ENCODE peak calls at places on chromosomes 5 and 9, in eight cellular contexts. W, X, Q, L, O, N, M and F are unnamed samples.

GRCh38 chr5:36887532-36887931 is 11.0 kb downstream of the NIPBL start:
- DNase-seq in O (no peak), M (no peak), Q (no peak), W (no peak), L (no peak), X (no peak), N (no peak), F (no peak)

GRCh38 chr5:81907012-81907411 is 64.8 kb upstream of the ATG10 start:
- DNase-seq in N (no peak), X (no peak), L (no peak), W (no peak), O (no peak), M (no peak), Q (no peak), F (no peak)

GRCh38 chr5:148268556-148268955 is at the start of gene SPINK13:
- DNase-seq in O (no peak), X (no peak), Q (no peak), M (no peak), N (no peak), W (no peak), L (no peak), F (peak; percentile 74)

GRCh38 chr9:121844090-121844489 is 192.7 kb downstream of the DAB2IP start:
- DNase-seq in L (no peak), M (no peak), X (no peak), N (peak; percentile 3), O (no peak), W (no peak), Q (no peak), F (no peak)

GRCh38 chr9:95670122-95670521 is 153.4 kb upstream of the PTCH1 start:
- DNase-seq in X (no peak), Q (no peak), W (no peak), M (no peak), L (no peak), N (no peak), O (no peak), F (no peak)

GRCh38 chr5:150219861-150220260 is 30.0 kb downstream of the SLC6A7 start:
- DNase-seq in W (no peak), X (no peak), O (no peak), L (no peak), M (no peak), N (no peak), Q (no peak), F (no peak)

GRCh38 chr5:94771742-94772141 is 153.3 kb downstream of the SLF1 start:
- DNase-seq in L (no peak), W (no peak), Q (no peak), O (no peak), X (no peak), M (no peak), N (no peak), F (no peak)

GRCh38 chr5:102681403-102681983 is 73.6 kb upstream of the PAM start:
- DNase-seq in N (peak; percentile 36), W (peak; percentile 55), L (peak; percentile 31), X (peak; percentile 64), O (peak; percentile 52), Q (peak; percentile 19), M (peak; percentile 79), F (peak; percentile 83)

GRCh38 chr5:26236936-26237335 is 801.5 kb downstream of the CDH9 start:
- DNase-seq in M (no peak), O (no peak), X (no peak), L (no peak), N (no peak), Q (no peak), W (no peak), F (no peak)

GRCh38 chr9:126773004-126773607 is 31.7 kb upstream of the ZBTB43 start:
- DNase-seq in L (no peak), O (no peak), N (no peak), M (no peak), X (no peak), W (no peak), Q (no peak), F (peak; percentile 48)

GRCh38 chr9:87285183-87285582 is 212.5 kb upstream of the DAPK1 start:
- DNase-seq in N (no peak), Q (no peak), W (no peak), M (peak; percentile 58), L (no peak), X (no peak), O (no peak), F (peak; percentile 81)

GRCh38 chr9:90547896-90548295 is 94.7 kb downstream of the DIRAS2 start:
- DNase-seq in L (no peak), W (no peak), O (no peak), X (no peak), N (no peak), Q (no peak), M (no peak), F (no peak)

GRCh38 chr5:151005975-151006576 is 14.3 kb upstream of the GPX3 start:
- DNase-seq in X (no peak), W (peak; percentile 68), M (peak; percentile 32), N (peak; percentile 95), Q (peak; percentile 37), O (no peak), L (no peak), F (peak; percentile 96)

GRCh38 chr9:20722221-20722620 is 38.2 kb downstream of the FOCAD start:
- DNase-seq in L (no peak), W (no peak), X (no peak), Q (no peak), N (no peak), M (no peak), O (no peak), F (no peak)

GRCh38 chr5:16935271-16936149 is 578 bp downstream of the MYO10 start:
- DNase-seq in N (peak; percentile 39), L (no peak), W (peak; percentile 71), O (peak; percentile 21), M (peak; percentile 63), Q (no peak), X (no peak), F (peak; percentile 39)

GRCh38 chr9:93549636-93550035 is 26.7 kb upstream of the PHF2 start:
- DNase-seq in W (no peak), X (no peak), M (no peak), L (no peak), Q (no peak), N (no peak), O (no peak), F (no peak)

GRCh38 chr9:21558079-21558478 is 76.0 kb upstream of the IFNE start:
- DNase-seq in W (no peak), O (no peak), Q (no peak), N (no peak), X (no peak), L (no peak), M (no peak), F (no peak)

GRCh38 chr9:135087489-135087791 is at the start of gene OLFM1:
- DNase-seq in M (peak; percentile 74), N (peak; percentile 69), L (no peak), O (peak; percentile 55), Q (no peak), X (peak; percentile 93), W (peak; percentile 82), F (peak; percentile 68)
- TF ChIP-seq CTCF in M (peak; percentile 69), N (peak; percentile 57), L (no peak), O (no peak), Q (peak; percentile 37), X (peak; percentile 82), W (peak; percentile 52), F (peak; percentile 70)

DNA sequence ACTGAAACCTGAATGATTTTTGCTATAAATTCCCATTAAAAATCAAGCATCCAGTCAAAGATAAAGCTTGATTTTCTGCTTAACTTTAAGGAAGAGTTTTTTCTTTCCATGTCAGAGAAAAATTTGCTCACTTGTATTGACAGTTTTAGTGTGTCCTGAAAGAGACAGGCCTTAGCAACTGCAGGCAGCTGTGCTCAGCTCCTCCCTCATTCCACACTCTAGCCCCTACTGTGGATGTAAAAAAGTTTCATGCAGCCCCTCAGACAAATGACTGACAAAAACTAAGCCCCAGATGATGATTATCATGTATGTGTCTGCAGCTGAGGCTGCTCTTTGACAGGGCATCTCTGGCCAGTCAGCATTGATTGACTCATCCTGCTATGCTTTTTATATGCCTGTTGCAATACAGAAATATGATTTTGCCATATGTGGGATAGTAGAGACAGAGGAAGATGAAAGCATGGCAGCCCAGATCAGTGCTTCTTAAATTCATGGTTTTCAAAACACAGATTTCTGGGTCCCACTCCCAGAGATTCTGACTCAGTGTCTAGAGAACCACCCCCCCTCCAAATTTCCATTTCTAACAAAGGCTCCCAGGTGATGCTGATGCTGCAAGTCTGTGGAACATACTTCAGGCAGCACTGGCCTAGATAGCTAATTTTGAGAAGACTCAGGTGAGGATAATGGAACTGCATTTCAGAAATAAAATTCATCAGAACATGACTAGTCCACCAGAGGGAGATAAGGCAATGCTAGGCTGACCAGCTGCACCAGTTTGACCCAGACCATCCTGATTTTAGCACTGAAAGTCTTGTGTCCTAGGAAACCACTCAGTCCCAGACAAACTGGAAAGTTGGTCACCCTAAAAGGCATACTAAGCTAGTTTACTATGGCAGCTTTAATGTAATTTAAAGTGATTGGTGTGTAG is 298.7 kb upstream of the KCNN2 start:
- DNase-seq in L (no peak), W (no peak), M (no peak), O (no peak), N (no peak), X (no peak), Q (no peak), F (no peak)
- TF ChIP-seq CTCF in L (no peak), W (no peak), M (no peak), O (no peak), N (no peak), X (no peak), Q (no peak), F (no peak)

DNA sequence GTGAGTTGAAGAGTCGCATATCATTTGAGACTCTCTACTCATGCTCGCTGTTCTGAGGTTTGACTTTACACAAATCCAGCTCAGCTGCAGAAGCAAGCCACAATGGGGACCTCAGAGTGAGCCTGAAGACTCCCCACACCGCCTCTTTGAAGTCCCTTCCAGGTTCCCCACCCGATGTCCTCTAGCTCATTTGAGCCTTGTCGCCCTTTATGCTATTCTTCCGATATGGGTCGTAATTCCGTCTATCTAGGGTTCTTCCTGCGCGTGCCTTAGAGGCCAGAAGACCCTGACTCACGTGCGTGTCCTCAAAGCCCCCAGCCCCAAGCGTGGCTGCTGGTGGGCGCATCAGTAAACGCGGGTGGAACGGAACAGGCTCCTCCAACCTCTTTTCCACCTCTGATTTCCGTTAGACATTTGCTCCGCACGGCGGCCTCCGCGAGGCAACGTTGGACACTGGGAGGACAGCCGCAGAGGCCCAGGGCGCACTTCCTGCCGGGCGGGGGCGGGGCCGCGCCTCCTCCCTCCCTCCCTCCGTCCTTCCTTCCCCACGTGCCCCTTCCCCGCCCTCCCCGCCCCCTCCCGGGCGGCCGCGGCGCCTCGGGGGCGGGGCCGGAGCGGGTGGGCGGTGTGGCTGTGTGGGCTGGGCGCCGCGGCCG is at the start of gene SNX30:
- DNase-seq in X (peak; percentile 89), M (peak; percentile 89), Q (peak; percentile 81), W (peak; percentile 95), O (peak; percentile 92), N (peak; percentile 87), L (peak; percentile 81), F (peak; percentile 94)
- TF ChIP-seq CTCF in X (peak; percentile 49), M (no peak), Q (no peak), W (no peak), O (no peak), N (peak; percentile 6), L (no peak), F (no peak)

GRCh38 chr9:120110520-120110919 is 469.4 kb downstream of the CDK5RAP2 start:
- DNase-seq in M (no peak), O (no peak), W (no peak), N (no peak), X (peak; percentile 13), Q (no peak), L (no peak), F (no peak)

GRCh38 chr9:120107138-120107537 is 472.8 kb downstream of the CDK5RAP2 start:
- DNase-seq in L (no peak), O (no peak), X (no peak), M (peak; percentile 19), W (no peak), N (no peak), Q (no peak), F (no peak)

GRCh38 chr9:120104771-120105170 is 475.2 kb downstream of the CDK5RAP2 start:
- DNase-seq in O (no peak), N (no peak), L (no peak), X (no peak), Q (no peak), W (no peak), M (no peak), F (no peak)

GRCh38 chr9:120109242-120109641 is 470.7 kb downstream of the CDK5RAP2 start:
- DNase-seq in O (no peak), X (no peak), L (no peak), Q (no peak), M (peak; percentile 45), N (no peak), W (no peak), F (no peak)
- TF ChIP-seq CTCF in O (no peak), X (no peak), L (no peak), Q (no peak), M (no peak), N (no peak), W (no peak), F (no peak)